ENCODE peak calls at places on chromosomes 1 and 21, in four cellular contexts. C is K562, V is A549, P is HepG2. Y is an unnamed sample.

GRCh38 chr21:23475518-23476189 is 2131.6 kb downstream of the MRPL39 start:
- DNase-seq in C (no peak), V (no peak), P (no peak), Y (no peak)

GRCh38 chr21:46153259-46154154 is 1.9 kb downstream of the FTCD start:
- DNase-seq in C (peak; percentile 95), V (peak; percentile 43), P (peak; percentile 54), Y (peak; percentile 29)

GRCh38 chr1:117060441-117061317 is 553 bp downstream of the TTF2 start:
- DNase-seq in C (peak; percentile 76), V (peak; percentile 71), P (peak; percentile 38), Y (no peak)

GRCh38 chr1:41322835-41323234 is 38.4 kb upstream of the FOXO6 start:
- DNase-seq in C (peak; percentile 75), V (peak; percentile 47), P (peak; percentile 46), Y (peak; percentile 80)

GRCh38 chr1:160748182-160748876 is 9.3 kb downstream of the SLAMF7 start:
- DNase-seq in C (peak; percentile 27), V (peak; percentile 74), P (no peak), Y (no peak)

GRCh38 chr1:8736927-8737326 is 80.5 kb downstream of the RERE start:
- DNase-seq in C (no peak), V (no peak), P (peak; percentile 82), Y (no peak)

GRCh38 chr1:226993676-226994356 is 53.7 kb downstream of the COQ8A start:
- DNase-seq in C (no peak), V (no peak), P (peak; percentile 73), Y (no peak)

GRCh38 chr1:34250342-34250741 is 73.6 kb downstream of the C1orf94 start:
- DNase-seq in C (no peak), V (no peak), P (no peak), Y (no peak)

GRCh38 chr1:154427173-154428139 is 22.3 kb downstream of the IL6R start:
- DNase-seq in C (no peak), V (no peak), P (peak; percentile 56), Y (no peak)

GRCh38 chr1:30818568-30819243 is 61.1 kb upstream of the LAPTM5 start:
- DNase-seq in C (no peak), V (no peak), P (no peak), Y (no peak)

GRCh38 chr1:201153474-201154388 is 543 bp downstream of the TMEM9 start:
- DNase-seq in C (peak; percentile 80), V (peak; percentile 83), P (no peak), Y (no peak)

GRCh38 chr1:185292237-185292636 is 24.8 kb downstream of the IVNS1ABP start:
- DNase-seq in C (no peak), V (no peak), P (no peak), Y (no peak)

GRCh38 chr1:245258271-245258920 is 103.6 kb downstream of the KIF26B start:
- DNase-seq in C (no peak), V (no peak), P (peak; percentile 86), Y (no peak)

GRCh38 chr1:201728731-201729130 is 100.2 kb upstream of the IPO9 start:
- DNase-seq in C (no peak), V (no peak), P (no peak), Y (no peak)

GRCh38 chr1:212981025-212981495 is 30.7 kb downstream of the VASH2 start:
- DNase-seq in C (no peak), V (no peak), P (no peak), Y (peak; percentile 47)

GRCh38 chr21:32459972-32460371 is 47.5 kb downstream of the EVA1C start:
- DNase-seq in C (no peak), V (no peak), P (no peak), Y (no peak)

GRCh38 chr1:4172659-4173599 is 272.9 kb upstream of the C1orf174 start:
- DNase-seq in C (peak; percentile 27), V (peak; percentile 39), P (peak; percentile 73), Y (no peak)

GRCh38 chr1:155424091-155424490 is 103.4 kb downstream of the RUSC1 start:
- DNase-seq in C (no peak), V (no peak), P (no peak), Y (no peak)

GRCh38 chr1:37038703-37039093 is 4.4 kb upstream of the GRIK3 start:
- DNase-seq in C (no peak), V (no peak), P (no peak), Y (no peak)

GRCh38 chr1:196180847-196181593 is 427.2 kb downstream of the KCNT2 start:
- DNase-seq in C (peak; percentile 5), V (peak; percentile 13), P (no peak), Y (no peak)

GRCh38 chr1:179599623-179600249 is 8.1 kb downstream of the TDRD5 start:
- DNase-seq in C (peak; percentile 30), V (peak; percentile 20), P (peak; percentile 48), Y (no peak)

GRCh38 chr1:35386954-35387353 is 118.4 kb downstream of the ZMYM4 start:
- DNase-seq in C (no peak), V (no peak), P (no peak), Y (no peak)

GRCh38 chr1:63317007-63317813 is 5.2 kb upstream of the FOXD3 start:
- DNase-seq in C (peak; percentile 87), V (peak; percentile 71), P (peak; percentile 41), Y (peak; percentile 93)

GRCh38 chr1:27366411-27367159 is at the start of gene MAP3K6:
- DNase-seq in C (peak; percentile 91), V (peak; percentile 70), P (no peak), Y (peak; percentile 85)

GRCh38 chr1:20672265-20672632 is 11.1 kb upstream of the DDOST start:
- DNase-seq in C (no peak), V (no peak), P (no peak), Y (no peak)

GRCh38 chr1:231571904-231572303 is 43.4 kb downstream of the TSNAX start:
- DNase-seq in C (no peak), V (no peak), P (no peak), Y (no peak)
- TF ChIP-seq RNF2 in C (no peak), V (no peak), P (no peak), Y (no peak)

GRCh38 chr1:52032785-52033131 is 852 bp downstream of the KTI12 start:
- DNase-seq in C (peak; percentile 59), V (peak; percentile 15), P (peak; percentile 15), Y (peak; percentile 56)
- TF ChIP-seq RNF2 in C (no peak), V (no peak), P (no peak), Y (no peak)

DNA sequence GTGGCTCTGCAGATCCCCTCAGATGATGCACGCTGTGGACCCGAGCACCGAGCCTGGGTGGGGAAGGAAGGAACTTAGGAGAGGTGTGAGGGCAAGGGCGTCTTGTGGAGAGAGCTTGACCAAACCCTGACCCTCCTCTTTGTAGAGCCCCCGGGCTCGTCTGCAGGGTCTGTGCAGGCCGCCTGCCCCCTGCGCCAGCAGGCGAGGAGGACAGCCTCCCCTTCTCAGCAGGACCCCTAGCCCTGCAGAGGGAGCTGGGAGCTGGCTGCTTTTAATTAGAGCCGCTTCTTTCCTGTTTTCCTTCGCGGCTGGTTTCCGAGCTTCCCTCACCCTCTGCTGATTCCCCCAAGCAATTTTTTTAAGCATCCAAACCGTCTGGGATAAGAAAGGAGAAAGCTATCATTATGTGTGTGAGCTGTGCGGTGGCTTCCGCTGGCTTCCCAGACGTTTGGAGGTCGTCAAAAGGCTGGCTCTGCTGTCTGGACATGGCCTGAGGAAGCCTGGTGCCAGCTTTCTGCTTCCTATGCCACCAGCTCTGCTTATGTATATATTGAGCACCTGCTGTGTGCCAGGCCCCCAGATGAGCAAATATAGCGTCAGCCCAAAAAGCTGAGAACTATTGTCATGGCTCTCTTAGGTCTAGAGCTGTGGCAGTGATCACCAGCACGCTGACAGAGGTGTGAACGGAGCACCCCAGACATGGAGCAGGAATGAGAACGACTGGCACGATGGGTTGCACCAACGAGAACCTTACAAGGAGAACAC is 160.2 kb upstream of the IRF2BP2 start:
- DNase-seq in C (no peak), V (no peak), P (no peak), Y (no peak)
- TF ChIP-seq RNF2 in C (no peak), V (no peak), P (no peak), Y (no peak)

GRCh38 chr1:168972887-168973286 is 133.6 kb upstream of the ATP1B1 start:
- DNase-seq in C (no peak), V (no peak), P (no peak), Y (no peak)
- TF ChIP-seq RNF2 in C (no peak), V (no peak), P (no peak), Y (no peak)